ENCODE peak calls at places on chromosome 14, in five cellular contexts. D, W, U, O and K are unnamed samples.

GRCh38 chr14:37985826-37986470 is 221.8 kb upstream of the SSTR1 start:
- DNase-seq in U (peak; percentile 46), W (no peak), O (no peak), D (peak; percentile 59), K (peak; percentile 67)

GRCh38 chr14:74585406-74586335 is 26.4 kb downstream of the LTBP2 start:
- DNase-seq in W (no peak), U (no peak), O (no peak), D (no peak), K (no peak)

GRCh38 chr14:102272392-102272791 is 32.6 kb downstream of the MOK start:
- DNase-seq in W (no peak), U (no peak), D (no peak), O (no peak), K (no peak)

GRCh38 chr14:94773017-94773681 is 3.2 kb upstream of the GSC start:
- DNase-seq in D (peak; percentile 73), W (no peak), U (no peak), O (no peak), K (peak; percentile 33)

GRCh38 chr14:74888164-74889158 is 6.7 kb downstream of the DLST start:
- DNase-seq in W (no peak), O (no peak), U (no peak), D (no peak), K (no peak)

GRCh38 chr14:49989980-49990379 is 97.1 kb downstream of the ARF6 start:
- DNase-seq in U (no peak), O (no peak), W (peak; percentile 6), D (no peak), K (no peak)

GRCh38 chr14:68789798-68790655 is 2.8 kb downstream of the ZFP36L1 start:
- DNase-seq in W (peak; percentile 87), O (no peak), D (no peak), U (peak; percentile 52), K (peak; percentile 54)

GRCh38 chr14:96634896-96635295 is 132.7 kb downstream of the PAPOLA start:
- DNase-seq in U (no peak), D (no peak), O (no peak), W (peak; percentile 60), K (no peak)

GRCh38 chr14:91536327-91536726 is 26.2 kb upstream of the PPP4R3A start:
- DNase-seq in D (no peak), U (no peak), W (no peak), O (no peak), K (no peak)

GRCh38 chr14:46250113-46250703 is 401.4 kb downstream of the RPL10L start:
- DNase-seq in W (no peak), O (peak; percentile 7), D (no peak), U (no peak), K (no peak)

GRCh38 chr14:94581127-94581999 is at the start of gene SERPINA5:
- DNase-seq in W (peak; percentile 87), D (peak; percentile 69), U (no peak), O (no peak), K (no peak)

GRCh38 chr14:59126714-59127436 is 61.6 kb upstream of the DAAM1 start:
- DNase-seq in O (peak; percentile 51), D (no peak), W (no peak), U (no peak), K (peak; percentile 35)

GRCh38 chr14:66401447-66402095 is 84.6 kb upstream of the CCDC196 start:
- DNase-seq in O (no peak), U (no peak), D (no peak), W (no peak), K (no peak)

GRCh38 chr14:64673748-64674147 is 30.5 kb upstream of the PLEKHG3 start:
- DNase-seq in D (no peak), O (no peak), U (no peak), W (no peak), K (peak; percentile 40)

GRCh38 chr14:53109028-53109687 is 44.0 kb downstream of the DDHD1 start:
- DNase-seq in D (no peak), O (peak; percentile 50), W (no peak), U (no peak), K (peak; percentile 84)

GRCh38 chr14:41549821-41550597 is 56.7 kb upstream of the LRFN5 start:
- DNase-seq in U (no peak), W (no peak), O (no peak), D (no peak), K (no peak)

GRCh38 chr14:101950100-101950499 is 14.3 kb upstream of the DYNC1H1 start:
- DNase-seq in W (peak; percentile 68), O (no peak), D (no peak), U (no peak), K (no peak)

GRCh38 chr14:68020999-68021663 is 201.6 kb downstream of the RAD51B start:
- DNase-seq in U (no peak), D (no peak), W (no peak), O (peak; percentile 37), K (no peak)

GRCh38 chr14:86521032-86521730 is 991.2 kb downstream of the FLRT2 start:
- DNase-seq in U (no peak), W (no peak), D (no peak), O (no peak), K (no peak)

GRCh38 chr14:100535287-100536131 is 51.7 kb downstream of the BEGAIN start:
- DNase-seq in O (peak; percentile 8), D (peak; percentile 7), U (peak; percentile 16), W (peak; percentile 69), K (no peak)

GRCh38 chr14:96011609-96012008 is 27.6 kb upstream of the C14orf132 start:
- DNase-seq in U (no peak), W (no peak), O (no peak), D (no peak), K (no peak)

GRCh38 chr14:71036433-71036832 is 129.2 kb downstream of the PCNX1 start:
- DNase-seq in D (no peak), O (no peak), U (no peak), W (no peak), K (no peak)

GRCh38 chr14:98099527-98099926 is 1172.5 kb downstream of the BCL11B start:
- DNase-seq in O (no peak), D (no peak), W (no peak), U (no peak), K (no peak)

GRCh38 chr14:21748869-21749303 is 75.3 kb upstream of the OR4E1 start:
- DNase-seq in U (peak; percentile 32), O (peak; percentile 34), D (peak; percentile 69), W (no peak), K (peak; percentile 81)
- TF ChIP-seq CTCF in U (peak; percentile 53), O (peak; percentile 68), D (peak; percentile 48), W (no peak), K (peak; percentile 73)

GRCh38 chr14:89906000-89906399 is 48.5 kb downstream of the EFCAB11 start:
- DNase-seq in U (no peak), W (no peak), D (no peak), O (no peak), K (no peak)

GRCh38 chr14:89908712-89909450 is 45.6 kb downstream of the EFCAB11 start:
- DNase-seq in W (no peak), U (no peak), O (no peak), D (no peak), K (no peak)

GRCh38 chr14:89909586-89909985 is 44.9 kb downstream of the EFCAB11 start:
- DNase-seq in O (no peak), D (no peak), W (no peak), U (no peak), K (no peak)

GRCh38 chr14:89910706-89911017 is 43.9 kb downstream of the EFCAB11 start:
- DNase-seq in W (no peak), O (no peak), D (no peak), U (no peak), K (no peak)

DNA sequence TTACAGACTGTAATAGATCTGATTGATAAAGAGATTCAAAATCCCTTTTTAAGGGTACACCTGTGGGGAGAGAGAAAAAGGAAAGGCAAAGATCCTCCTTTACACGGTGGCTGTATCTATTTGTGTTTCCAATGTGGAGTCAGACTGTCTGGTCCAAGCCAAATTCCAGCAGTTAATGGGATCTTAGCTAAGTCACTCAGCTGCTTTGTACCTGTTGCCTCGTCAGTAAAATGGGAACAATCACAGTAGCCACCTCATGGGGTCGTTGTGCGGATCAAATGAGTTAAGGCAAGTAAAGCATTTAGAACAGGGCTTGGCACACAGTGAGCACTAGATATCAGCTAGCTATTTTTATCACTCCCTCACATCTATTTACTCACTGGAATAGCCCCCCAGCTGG is 46.9 kb downstream of the EFCAB11 start:
- DNase-seq in W (no peak), D (no peak), U (no peak), O (no peak), K (no peak)
- TF ChIP-seq CTCF in W (no peak), D (no peak), U (no peak), O (no peak), K (no peak)

DNA sequence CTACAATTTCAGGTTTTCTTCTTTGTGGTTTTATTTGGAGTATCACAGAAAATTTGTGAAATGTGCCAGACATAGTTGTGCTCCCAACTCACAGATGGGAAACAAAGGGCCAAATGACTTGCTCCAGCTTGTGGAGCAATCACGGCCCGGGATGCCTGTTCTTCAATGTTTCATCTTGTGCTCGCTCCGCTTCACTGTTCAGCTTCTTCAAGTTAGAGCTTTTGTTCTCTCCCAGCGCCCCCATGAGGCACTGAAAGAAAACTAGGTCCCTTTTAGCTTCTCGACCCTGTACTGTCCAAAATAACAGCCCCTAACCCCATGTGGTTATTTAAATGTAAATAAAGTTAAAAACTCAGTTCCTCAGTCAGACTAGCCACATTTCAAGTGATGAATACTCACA is 187.9 kb upstream of the STXBP6 start:
- DNase-seq in D (peak; percentile 53), O (no peak), W (no peak), U (peak; percentile 28), K (no peak)
- TF ChIP-seq CTCF in D (no peak), O (peak; percentile 5), W (no peak), U (no peak), K (no peak)

GRCh38 chr14:27026097-27026496 is 428.3 kb upstream of the NOVA1 start:
- DNase-seq in U (no peak), W (no peak), O (no peak), D (no peak), K (no peak)
- TF ChIP-seq CTCF in U (no peak), W (no peak), O (no peak), D (no peak), K (no peak)

DNA sequence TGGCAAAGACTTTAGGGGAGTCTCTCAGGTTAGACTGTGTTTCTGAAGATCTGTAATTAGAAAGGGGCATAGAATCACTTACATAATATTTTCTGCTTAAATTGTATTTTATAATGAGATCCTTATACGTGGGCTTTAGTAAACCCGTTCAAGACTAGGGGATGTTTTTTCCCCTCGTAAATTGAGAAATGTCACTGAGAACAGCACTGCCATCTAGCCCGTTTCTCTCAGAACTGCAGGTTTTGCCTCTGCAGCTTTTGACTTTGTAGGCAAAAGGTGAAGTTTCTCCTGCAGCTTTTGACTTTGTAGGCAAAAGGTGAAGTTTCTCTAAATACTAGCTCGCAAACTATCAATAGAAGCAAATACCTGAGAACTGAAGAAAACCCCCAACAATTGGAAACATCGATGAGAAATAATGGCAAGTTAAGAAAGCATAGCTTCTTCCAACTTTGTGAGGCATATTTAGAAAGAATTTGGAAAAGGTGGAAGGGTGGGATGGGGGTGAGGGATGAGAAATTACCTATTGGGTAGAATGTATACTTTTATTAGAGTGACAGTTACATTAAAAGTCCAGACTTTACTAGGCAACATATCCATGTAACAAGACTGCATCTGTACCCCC is 9.9 kb upstream of the ASPG start:
- DNase-seq in O (no peak), U (no peak), D (no peak), W (no peak), K (no peak)
- TF ChIP-seq CTCF in O (peak; percentile 35), U (no peak), D (no peak), W (no peak), K (peak; percentile 41)

DNA sequence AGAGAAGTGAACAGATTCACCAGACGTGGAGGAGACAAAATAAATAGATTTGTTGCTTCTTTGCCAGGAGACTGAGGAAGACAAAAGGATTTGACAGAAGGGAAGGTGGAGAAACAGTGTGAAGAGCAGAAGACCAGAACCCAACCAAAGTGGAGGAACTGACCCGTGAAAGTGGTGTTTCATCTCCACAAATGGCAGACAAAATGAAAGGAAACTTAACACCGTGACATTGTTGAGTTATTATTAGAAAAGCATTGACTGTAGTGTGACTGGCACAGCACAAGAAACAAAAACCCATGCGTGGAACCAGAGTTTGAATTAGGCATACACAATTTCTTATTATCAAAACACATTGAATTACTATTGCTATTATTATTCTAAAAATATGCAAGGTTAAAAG is 518.1 kb downstream of the TMEM121 start:
- DNase-seq in O (peak; percentile 6), U (no peak), W (no peak), D (no peak), K (no peak)
- TF ChIP-seq CTCF in O (no peak), U (no peak), W (no peak), D (no peak), K (no peak)